ENCODE peak calls at places on chromosomes 7 and 10, in six cellular contexts. One of them, this sample, is unnamed.

GRCh38 chr10:93999401-93999851 is 5.7 kb downstream of the PLCE1 start:
- DNase-seq in IMR-90: peak; percentile 63
- DNase-seq in neuronal stem cell: no peak
- DNase-seq in trophoblast cell: peak; percentile 62
- DNase-seq in H9: peak; percentile 39
- DNase-seq in mesenchymal stem cell: peak; percentile 35
- DNase-seq in this sample: no peak

GRCh38 chr7:92797284-92797683 is 39.1 kb downstream of the CDK6 start:
- DNase-seq in neuronal stem cell: no peak
- DNase-seq in trophoblast cell: no peak
- DNase-seq in H9: no peak
- DNase-seq in mesenchymal stem cell: no peak
- DNase-seq in IMR-90: peak; percentile 41
- DNase-seq in this sample: no peak

GRCh38 chr7:74561898-74562613 is 95.5 kb upstream of the GTF2I start:
- DNase-seq in mesenchymal stem cell: no peak
- DNase-seq in trophoblast cell: no peak
- DNase-seq in IMR-90: no peak
- DNase-seq in H9: no peak
- DNase-seq in neuronal stem cell: no peak
- DNase-seq in this sample: no peak

GRCh38 chr10:74306227-74306982 is 155.4 kb downstream of the ADK start:
- DNase-seq in H9: no peak
- DNase-seq in IMR-90: no peak
- DNase-seq in trophoblast cell: no peak
- DNase-seq in neuronal stem cell: no peak
- DNase-seq in mesenchymal stem cell: no peak
- DNase-seq in this sample: no peak

GRCh38 chr7:131555565-131556054 is 818 bp downstream of the PODXL start:
- DNase-seq in neuronal stem cell: no peak
- DNase-seq in IMR-90: no peak
- DNase-seq in mesenchymal stem cell: no peak
- DNase-seq in H9: no peak
- DNase-seq in trophoblast cell: no peak
- DNase-seq in this sample: no peak

GRCh38 chr7:25031007-25031406 is 51.0 kb upstream of the OSBPL3 start:
- DNase-seq in neuronal stem cell: no peak
- DNase-seq in mesenchymal stem cell: no peak
- DNase-seq in trophoblast cell: no peak
- DNase-seq in IMR-90: no peak
- DNase-seq in H9: no peak
- DNase-seq in this sample: no peak

GRCh38 chr7:78178319-78178718 is 379.7 kb downstream of the PHTF2 start:
- DNase-seq in H9: no peak
- DNase-seq in trophoblast cell: no peak
- DNase-seq in mesenchymal stem cell: peak; percentile 64
- DNase-seq in neuronal stem cell: no peak
- DNase-seq in IMR-90: peak; percentile 28
- DNase-seq in this sample: no peak

GRCh38 chr10:113475381-113475807 is 77.5 kb upstream of the HABP2 start:
- DNase-seq in H9: no peak
- DNase-seq in trophoblast cell: peak; percentile 93
- DNase-seq in neuronal stem cell: no peak
- DNase-seq in mesenchymal stem cell: no peak
- DNase-seq in IMR-90: no peak
- DNase-seq in this sample: no peak

GRCh38 chr7:96184783-96185182 is 137.1 kb downstream of the SLC25A13 start:
- DNase-seq in neuronal stem cell: no peak
- DNase-seq in H9: no peak
- DNase-seq in mesenchymal stem cell: no peak
- DNase-seq in trophoblast cell: no peak
- DNase-seq in IMR-90: no peak
- DNase-seq in this sample: no peak

GRCh38 chr10:11145498-11145855 is 127.8 kb downstream of the CELF2 start:
- DNase-seq in mesenchymal stem cell: peak; percentile 75
- DNase-seq in H9: no peak
- DNase-seq in neuronal stem cell: no peak
- DNase-seq in IMR-90: no peak
- DNase-seq in trophoblast cell: no peak
- DNase-seq in this sample: no peak

DNA sequence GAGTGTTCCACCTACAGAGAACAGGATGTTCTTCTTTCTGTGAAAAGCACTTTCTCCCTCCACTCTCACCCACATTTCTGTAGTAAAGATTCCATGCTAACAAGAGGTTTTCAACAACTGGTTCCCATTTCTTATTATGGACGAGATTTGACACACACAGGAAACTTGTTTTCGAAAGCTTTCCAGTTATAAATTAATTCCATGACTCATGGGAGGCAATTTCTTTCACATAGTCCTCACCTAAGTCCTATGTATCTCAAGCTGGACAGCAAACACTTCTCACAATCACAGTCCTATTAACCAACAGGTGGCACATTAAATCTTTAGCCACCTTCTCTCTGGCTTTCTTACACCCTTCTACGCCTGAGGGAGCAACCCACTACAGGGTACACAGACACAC is 24.5 kb downstream of the RAPGEF5 start:
- DNase-seq in mesenchymal stem cell: no peak
- DNase-seq in IMR-90: no peak
- DNase-seq in neuronal stem cell: no peak
- DNase-seq in H9: no peak
- DNase-seq in trophoblast cell: no peak
- DNase-seq in this sample: no peak
- H3K14ac ChIP-seq in mesenchymal stem cell: no peak overlapping the region
- H3K14ac ChIP-seq in IMR-90: no peak overlapping the region
- H3K14ac ChIP-seq in neuronal stem cell: no peak overlapping the region
- H3K14ac ChIP-seq in H9: no peak overlapping the region
- H3K14ac ChIP-seq in trophoblast cell: no peak overlapping the region
- H3K14ac ChIP-seq in this sample: no peak overlapping the region

GRCh38 chr7:28156401-28156800 is 24.2 kb downstream of the JAZF1 start:
- DNase-seq in H9: no peak
- DNase-seq in mesenchymal stem cell: no peak
- DNase-seq in neuronal stem cell: no peak
- DNase-seq in trophoblast cell: no peak
- DNase-seq in IMR-90: no peak
- DNase-seq in this sample: no peak
- H3K27ac ChIP-seq in H9: no peak overlapping the region
- H3K27ac ChIP-seq in mesenchymal stem cell: peak overlapping the region; percentile 85
- H3K27ac ChIP-seq in neuronal stem cell: no peak overlapping the region
- H3K27ac ChIP-seq in trophoblast cell: no peak overlapping the region
- H3K27ac ChIP-seq in IMR-90: peak overlapping the region; percentile 0
- H3K27ac ChIP-seq in this sample: no peak overlapping the region

GRCh38 chr10:32269343-32270100 is 77.4 kb downstream of the EPC1 start:
- DNase-seq in H9: no peak
- DNase-seq in mesenchymal stem cell: no peak
- DNase-seq in trophoblast cell: peak; percentile 55
- DNase-seq in neuronal stem cell: no peak
- DNase-seq in IMR-90: no peak
- DNase-seq in this sample: no peak

GRCh38 chr10:32265756-32266155 is 81.2 kb downstream of the EPC1 start:
- DNase-seq in neuronal stem cell: no peak
- DNase-seq in IMR-90: no peak
- DNase-seq in trophoblast cell: no peak
- DNase-seq in mesenchymal stem cell: no peak
- DNase-seq in H9: no peak
- DNase-seq in this sample: no peak

GRCh38 chr10:32263300-32263699 is 83.7 kb downstream of the EPC1 start:
- DNase-seq in mesenchymal stem cell: no peak
- DNase-seq in neuronal stem cell: no peak
- DNase-seq in H9: no peak
- DNase-seq in IMR-90: no peak
- DNase-seq in trophoblast cell: no peak
- DNase-seq in this sample: no peak

GRCh38 chr10:32266566-32266965 is 80.4 kb downstream of the EPC1 start:
- DNase-seq in mesenchymal stem cell: no peak
- DNase-seq in H9: no peak
- DNase-seq in trophoblast cell: no peak
- DNase-seq in IMR-90: no peak
- DNase-seq in neuronal stem cell: no peak
- DNase-seq in this sample: no peak

DNA sequence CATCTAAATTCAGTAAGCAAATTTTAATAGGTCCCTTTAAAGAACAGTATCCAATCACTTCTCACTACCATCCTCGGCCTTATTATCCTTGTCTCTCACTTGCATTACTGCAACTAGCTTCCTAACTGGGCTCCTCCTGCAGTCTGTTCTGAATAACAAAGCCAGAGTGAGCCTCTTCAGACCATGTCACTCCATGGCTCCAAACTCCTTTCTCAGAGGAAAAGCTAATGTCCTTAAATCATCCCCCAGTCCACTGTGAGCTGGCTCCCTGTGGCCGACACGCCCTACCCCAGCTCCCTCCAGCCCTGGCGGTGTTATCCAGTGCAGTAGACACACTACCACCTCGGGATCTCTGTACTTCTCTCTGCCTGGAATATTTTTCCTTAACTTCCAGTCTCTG is 80.0 kb downstream of the EPC1 start:
- DNase-seq in IMR-90: no peak
- DNase-seq in trophoblast cell: no peak
- DNase-seq in H9: peak; percentile 72
- DNase-seq in neuronal stem cell: no peak
- DNase-seq in mesenchymal stem cell: no peak
- DNase-seq in this sample: peak; percentile 57
- H3K4me2 ChIP-seq in IMR-90: no peak overlapping the region
- H3K4me2 ChIP-seq in trophoblast cell: no peak overlapping the region
- H3K4me2 ChIP-seq in H9: peak overlapping the region; percentile 24
- H3K4me2 ChIP-seq in neuronal stem cell: no peak overlapping the region
- H3K4me2 ChIP-seq in mesenchymal stem cell: no peak overlapping the region
- H3K4me2 ChIP-seq in this sample: peak overlapping the region; percentile 74

GRCh38 chr7:129784783-129785456 is 167.8 kb downstream of the UBE2H start:
- DNase-seq in mesenchymal stem cell: no peak
- DNase-seq in trophoblast cell: no peak
- DNase-seq in neuronal stem cell: peak; percentile 14
- DNase-seq in H9: peak; percentile 52
- DNase-seq in IMR-90: no peak
- DNase-seq in this sample: no peak
- H3K14ac ChIP-seq in mesenchymal stem cell: no peak overlapping the region
- H3K14ac ChIP-seq in trophoblast cell: no peak overlapping the region
- H3K14ac ChIP-seq in neuronal stem cell: no peak overlapping the region
- H3K14ac ChIP-seq in H9: no peak overlapping the region
- H3K14ac ChIP-seq in IMR-90: no peak overlapping the region
- H3K14ac ChIP-seq in this sample: no peak overlapping the region

DNA sequence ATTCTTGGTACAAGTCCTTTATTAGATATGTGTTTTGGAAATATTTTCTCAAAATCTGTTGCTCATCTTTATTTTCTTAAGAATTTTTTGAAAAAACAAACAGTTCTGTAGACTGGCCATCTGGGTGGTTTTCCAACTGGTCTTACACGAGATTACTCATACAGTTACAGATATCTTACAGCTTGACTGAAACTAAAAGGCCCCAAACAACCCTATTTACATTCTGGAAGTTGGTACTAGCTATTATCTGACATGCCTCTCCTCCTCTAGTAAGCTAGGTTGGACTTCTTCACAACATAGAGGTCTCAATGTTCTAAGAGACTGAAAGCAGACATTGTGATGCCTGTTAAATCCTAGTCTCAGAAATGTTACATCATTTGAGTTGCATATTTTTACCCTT is 52.0 kb downstream of the ZNF22 start:
- DNase-seq in neuronal stem cell: no peak
- DNase-seq in H9: no peak
- DNase-seq in mesenchymal stem cell: no peak
- DNase-seq in trophoblast cell: no peak
- DNase-seq in IMR-90: no peak
- DNase-seq in this sample: no peak
- H3K27ac ChIP-seq in neuronal stem cell: no peak overlapping the region
- H3K27ac ChIP-seq in H9: no peak overlapping the region
- H3K27ac ChIP-seq in mesenchymal stem cell: no peak overlapping the region
- H3K27ac ChIP-seq in trophoblast cell: no peak overlapping the region
- H3K27ac ChIP-seq in IMR-90: no peak overlapping the region
- H3K27ac ChIP-seq in this sample: no peak overlapping the region

GRCh38 chr7:6250364-6250833 is 22.0 kb downstream of the CYTH3 start:
- DNase-seq in IMR-90: no peak
- DNase-seq in trophoblast cell: peak; percentile 76
- DNase-seq in neuronal stem cell: no peak
- DNase-seq in H9: no peak
- DNase-seq in mesenchymal stem cell: no peak
- DNase-seq in this sample: no peak

GRCh38 chr7:6248581-6248980 is 23.8 kb downstream of the CYTH3 start:
- DNase-seq in neuronal stem cell: no peak
- DNase-seq in mesenchymal stem cell: peak; percentile 90
- DNase-seq in IMR-90: peak; percentile 88
- DNase-seq in trophoblast cell: peak; percentile 42
- DNase-seq in H9: no peak
- DNase-seq in this sample: no peak

GRCh38 chr7:6252748-6253147 is 19.7 kb downstream of the CYTH3 start:
- DNase-seq in IMR-90: no peak
- DNase-seq in trophoblast cell: no peak
- DNase-seq in mesenchymal stem cell: no peak
- DNase-seq in neuronal stem cell: no peak
- DNase-seq in H9: no peak
- DNase-seq in this sample: no peak

GRCh38 chr7:6252310-6252709 is 20.1 kb downstream of the CYTH3 start:
- DNase-seq in mesenchymal stem cell: peak; percentile 52
- DNase-seq in neuronal stem cell: no peak
- DNase-seq in trophoblast cell: no peak
- DNase-seq in IMR-90: peak; percentile 48
- DNase-seq in H9: no peak
- DNase-seq in this sample: no peak

GRCh38 chr7:6251653-6252052 is 20.8 kb downstream of the CYTH3 start:
- DNase-seq in H9: no peak
- DNase-seq in trophoblast cell: no peak
- DNase-seq in IMR-90: no peak
- DNase-seq in neuronal stem cell: no peak
- DNase-seq in mesenchymal stem cell: no peak
- DNase-seq in this sample: no peak
- H3K4me2 ChIP-seq in H9: no peak overlapping the region
- H3K4me2 ChIP-seq in trophoblast cell: no peak overlapping the region
- H3K4me2 ChIP-seq in IMR-90: peak overlapping the region; percentile 21
- H3K4me2 ChIP-seq in neuronal stem cell: no peak overlapping the region
- H3K4me2 ChIP-seq in mesenchymal stem cell: no peak overlapping the region
- H3K4me2 ChIP-seq in this sample: no peak overlapping the region

GRCh38 chr7:16773884-16774283 is 20.3 kb downstream of the TSPAN13 start:
- DNase-seq in IMR-90: no peak
- DNase-seq in neuronal stem cell: no peak
- DNase-seq in trophoblast cell: no peak
- DNase-seq in H9: no peak
- DNase-seq in mesenchymal stem cell: no peak
- DNase-seq in this sample: no peak
- H3K14ac ChIP-seq in IMR-90: no peak overlapping the region
- H3K14ac ChIP-seq in neuronal stem cell: no peak overlapping the region
- H3K14ac ChIP-seq in trophoblast cell: no peak overlapping the region
- H3K14ac ChIP-seq in H9: no peak overlapping the region
- H3K14ac ChIP-seq in mesenchymal stem cell: no peak overlapping the region
- H3K14ac ChIP-seq in this sample: no peak overlapping the region

GRCh38 chr7:151348970-151349369 is 7.4 kb downstream of the NUB1 start:
- DNase-seq in mesenchymal stem cell: no peak
- DNase-seq in H9: no peak
- DNase-seq in trophoblast cell: no peak
- DNase-seq in neuronal stem cell: no peak
- DNase-seq in IMR-90: no peak
- DNase-seq in this sample: no peak
- H3K27ac ChIP-seq in mesenchymal stem cell: no peak overlapping the region
- H3K27ac ChIP-seq in H9: no peak overlapping the region
- H3K27ac ChIP-seq in trophoblast cell: no peak overlapping the region
- H3K27ac ChIP-seq in neuronal stem cell: no peak overlapping the region
- H3K27ac ChIP-seq in IMR-90: no peak overlapping the region
- H3K27ac ChIP-seq in this sample: no peak overlapping the region